ENCODE peak calls at places on chromosomes 4 and X, in four cellular contexts. C, X, O and V are unnamed samples.
A peak's percentile ranks its signal among the peaks of the same experiment; 100 is the strongest.

GRCh38 chr4:107258359-107258758 is 222.2 kb upstream of the DKK2 start:
- DNase-seq in O (no peak), C (no peak), X (no peak), V (no peak)

GRCh38 chr4:86271057-86271456 is 88.8 kb downstream of the MAPK10 start:
- DNase-seq in C (no peak), X (no peak), O (no peak), V (no peak)

GRCh38 chr4:77348815-77349214 is 191.8 kb downstream of the CCNG2 start:
- DNase-seq in C (no peak), X (no peak), O (no peak), V (no peak)

GRCh38 chrX:148755111-148755510 is 254.7 kb downstream of the AFF2 start:
- DNase-seq in O (no peak), X (no peak), C (no peak), V (no peak)

GRCh38 chr4:128707864-128708263 is 101.6 kb upstream of the JADE1 start:
- DNase-seq in O (no peak), C (no peak), X (no peak), V (peak; percentile 35)

GRCh38 chr4:14862881-14863280 is 139.4 kb upstream of the CPEB2 start:
- DNase-seq in C (no peak), O (no peak), X (peak; percentile 21), V (peak; percentile 2)

GRCh38 chrX:74389016-74389415 is 32.3 kb upstream of the SLC16A2 start:
- DNase-seq in X (no peak), C (no peak), O (no peak), V (no peak)

GRCh38 chr4:184598753-184599491 is 50.3 kb downstream of the CASP3 start:
- DNase-seq in O (no peak), X (no peak), C (no peak), V (no peak)

GRCh38 chrX:22057667-22058066 is 25.5 kb downstream of the PHEX start:
- DNase-seq in C (no peak), O (no peak), X (no peak), V (peak; percentile 48)

GRCh38 chrX:64205441-64205734 is at the start of gene AMER1:
- DNase-seq in X (peak; percentile 15), C (no peak), O (no peak), V (no peak)

GRCh38 chrX:99301990-99302389 is 1108.1 kb downstream of the PCDH19 start:
- DNase-seq in C (no peak), X (no peak), O (no peak), V (no peak)

GRCh38 chrX:16727637-16728036 is 8.2 kb downstream of the SYAP1 start:
- DNase-seq in O (no peak), X (no peak), C (no peak), V (no peak)

GRCh38 chrX:3221643-3222042 is 124.8 kb downstream of the MXRA5 start:
- DNase-seq in O (no peak), X (no peak), C (no peak), V (no peak)

DNA sequence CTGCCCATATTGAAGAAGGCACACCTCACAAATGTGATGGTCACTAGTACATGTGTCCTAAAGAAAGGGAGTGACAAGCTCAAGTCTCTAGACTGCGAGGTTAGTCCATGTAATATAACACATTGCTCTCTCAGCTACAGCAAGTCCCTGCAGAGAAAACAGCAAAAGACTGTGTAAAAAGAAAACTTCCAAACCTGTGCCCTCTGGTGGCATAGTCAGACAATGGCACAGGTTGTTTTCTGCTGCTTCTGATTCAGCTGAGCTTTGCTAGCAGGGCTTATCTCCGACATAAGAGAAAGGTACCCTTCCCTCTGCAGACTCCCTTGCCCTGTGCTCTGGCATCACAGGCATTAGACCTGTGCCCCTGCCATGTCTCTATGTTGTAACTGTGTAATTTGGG is 1.4 kb upstream of the SERPINA7 start:
- DNase-seq in X (no peak), C (no peak), O (no peak), V (no peak)
- TF ChIP-seq CTCF in X (peak; percentile 40), C (no peak), O (no peak), V (no peak)

DNA sequence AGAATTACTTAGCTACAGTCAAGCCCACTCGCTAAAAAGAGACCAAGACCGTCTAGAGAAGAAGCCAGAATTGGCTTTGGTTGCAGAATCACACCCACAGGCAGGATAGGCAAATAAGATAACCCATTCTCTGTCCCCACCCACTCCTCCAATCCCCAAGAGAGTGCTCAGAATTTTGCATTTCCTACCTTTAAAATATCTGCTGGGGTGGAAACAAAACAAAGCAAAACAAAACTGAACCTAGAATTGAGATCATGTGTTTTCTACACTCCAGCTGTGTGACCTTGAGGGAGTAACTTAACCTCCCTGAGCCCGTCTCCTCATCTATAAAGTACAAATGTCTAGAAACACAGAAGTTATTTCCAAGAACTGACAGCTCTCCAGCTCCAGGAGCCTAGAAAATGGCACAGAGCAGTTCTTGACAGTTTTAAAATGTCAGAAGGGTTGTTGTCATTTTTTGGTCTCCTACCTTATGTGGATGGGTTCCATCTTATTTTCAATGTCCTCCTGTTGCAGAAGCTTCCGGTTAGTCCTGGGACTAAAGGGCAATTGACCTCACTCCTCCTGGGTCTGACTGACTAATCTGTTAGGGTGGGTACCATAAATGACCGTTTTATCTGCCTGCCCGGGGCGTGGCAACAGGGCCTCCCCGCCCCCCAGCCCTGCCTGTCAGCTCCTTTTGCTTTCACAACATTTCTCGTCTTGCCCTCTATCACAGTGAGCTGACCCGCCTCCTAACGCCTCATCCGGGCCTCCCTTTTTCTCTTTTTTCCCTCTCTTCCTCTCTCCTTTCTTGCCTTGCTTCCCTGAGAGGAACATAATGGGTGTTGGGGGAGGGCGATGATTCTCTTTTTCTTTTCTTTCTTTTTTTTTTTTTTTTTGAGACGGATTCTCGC is 114.0 kb downstream of the RBM47 start:
- DNase-seq in O (no peak), X (no peak), C (peak; percentile 53), V (no peak)
- H3K4me1 ChIP-seq in O (no peaks in the 10 kb centered on the region), X (peaks cover 14% of the 10 kb centered on the region), C (peaks cover 22% of the 10 kb centered on the region), V (peaks cover 45% of the 10 kb centered on the region)

GRCh38 chrX:10618911-10619310 is 1.5 kb downstream of the MID1 start:
- DNase-seq in C (no peak), O (no peak), X (no peak), V (peak; percentile 35)

GRCh38 chrX:10619311-10620015 is 922 bp downstream of the MID1 start:
- DNase-seq in X (no peak), C (no peak), O (no peak), V (peak; percentile 21)

GRCh38 chrX:10617964-10618342 is 2.4 kb downstream of the MID1 start:
- DNase-seq in X (no peak), C (no peak), O (no peak), V (peak; percentile 73)

GRCh38 chrX:10615931-10616780 is 4.2 kb downstream of the MID1 start:
- DNase-seq in X (peak; percentile 38), C (no peak), O (no peak), V (peak; percentile 51)

DNA sequence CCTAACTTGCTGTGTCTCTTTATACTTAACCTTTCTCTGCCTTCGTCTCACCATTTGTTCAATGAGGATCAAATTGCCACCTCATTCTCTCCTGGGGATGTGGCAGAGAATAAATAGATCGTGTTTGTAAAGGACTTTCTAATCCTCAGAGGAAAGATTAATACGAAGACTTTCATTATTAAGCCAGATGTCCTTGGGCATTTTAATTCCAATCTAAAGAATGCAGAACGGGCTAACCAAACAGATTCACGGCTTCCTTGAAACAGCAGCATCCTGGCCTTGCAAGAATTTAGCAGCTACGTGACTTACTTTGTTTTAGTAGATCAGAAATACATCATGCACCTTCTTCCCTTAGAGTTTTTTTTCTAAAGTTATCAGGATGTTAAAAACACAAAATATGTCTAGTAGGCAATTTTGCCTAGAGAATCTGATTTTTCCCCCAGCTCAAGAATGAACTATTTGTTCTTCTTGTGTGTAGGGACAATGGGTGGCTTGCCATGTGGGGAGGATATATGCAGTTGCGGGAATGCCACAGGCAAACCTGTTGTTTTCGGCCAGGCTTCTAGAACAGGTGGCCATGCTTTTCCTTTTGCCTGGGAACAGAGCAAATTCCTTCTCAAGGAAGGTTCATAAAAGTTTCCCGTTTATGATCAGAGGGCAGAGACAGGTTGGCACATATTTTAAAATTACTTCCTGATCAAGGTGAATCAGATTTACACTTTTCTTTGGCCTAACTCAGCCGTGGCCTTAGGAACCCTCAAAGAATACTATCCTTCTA is 3.0 kb downstream of the MID1 start:
- DNase-seq in X (no peak), C (no peak), O (no peak), V (no peak)
- H3K4me3 ChIP-seq in X (peak overlapping the region; percentile 67), C (no peak overlapping the region), O (no peak overlapping the region), V (no peak overlapping the region)

DNA sequence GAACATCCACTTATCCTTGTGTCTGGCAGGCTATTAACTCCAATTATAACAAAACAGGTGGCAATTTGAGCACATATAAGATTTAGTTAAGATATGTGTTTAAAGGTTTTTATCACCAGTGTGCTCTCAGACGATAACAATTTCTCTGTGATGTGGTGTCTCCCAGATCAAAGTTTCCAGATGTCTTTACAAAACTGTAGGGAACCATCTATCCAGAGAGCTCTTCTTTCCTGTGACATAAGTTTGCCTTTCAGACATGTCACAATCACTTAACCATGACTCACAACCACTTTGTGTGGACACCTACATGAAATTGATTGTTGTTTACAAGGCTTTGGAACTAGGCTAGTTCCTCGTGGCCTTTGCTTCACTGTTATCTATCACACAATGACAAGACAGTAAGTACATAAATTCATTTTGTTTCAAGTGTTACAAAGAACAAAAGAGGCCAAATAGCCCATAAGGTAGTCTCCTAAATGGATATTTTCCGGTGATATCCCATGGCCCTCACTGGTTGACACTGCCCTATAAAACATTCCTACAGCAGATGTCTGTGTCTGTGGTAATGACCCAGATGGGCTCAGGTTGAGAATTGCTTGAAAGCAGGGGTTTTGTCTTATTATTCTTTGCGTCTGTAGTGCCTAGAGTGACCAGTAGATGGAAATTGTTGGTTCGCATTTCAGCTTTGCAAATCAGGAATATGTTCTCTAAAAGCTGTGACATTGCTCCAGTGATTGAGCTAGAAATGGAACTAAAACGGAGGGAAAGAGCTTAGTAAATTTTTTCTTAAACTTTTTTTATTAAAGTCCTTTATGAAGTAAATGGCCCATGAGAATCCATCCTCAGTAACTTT is 297.8 kb upstream of the FAM241A start:
- DNase-seq in O (no peak), C (no peak), X (no peak), V (no peak)
- TF ChIP-seq CTCF in O (no peak), C (no peak), X (no peak), V (no peak)